ENCODE peak calls at places on chromosome 4, in four cellular contexts. P is GM12878, X is HepG2, S is K562. A is an unnamed sample.

GRCh38 chr4:140756292-140757219 is at the start of gene TBC1D9:
- DNase-seq in P (peak), X (peak), S (peak), A (peak)

GRCh38 chr4:156953951-156954350 is 17.6 kb downstream of the PDGFC start:
- DNase-seq in P (no peak), X (no peak), S (no peak), A (no peak)

GRCh38 chr4:40003986-40004385 is 26.3 kb upstream of the PDS5A start:
- DNase-seq in P (no peak), X (no peak), S (peak), A (no peak)

GRCh38 chr4:152709675-152710438 is 30.1 kb upstream of the TMEM154 start:
- DNase-seq in P (peak), X (no peak), S (no peak), A (peak)

GRCh38 chr4:176780995-176781738 is 11.6 kb downstream of the VEGFC start:
- DNase-seq in P (no peak), X (no peak), S (no peak), A (no peak)

GRCh38 chr4:150033937-150034336 is 44.3 kb upstream of the DCLK2 start:
- DNase-seq in P (no peak), X (no peak), S (no peak), A (no peak)

GRCh38 chr4:129092636-129093172 is 635 bp downstream of the SCLT1 start:
- DNase-seq in P (no peak), X (no peak), S (peak), A (no peak)

GRCh38 chr4:74738756-74739155 is 55.6 kb downstream of the BTC start:
- DNase-seq in P (no peak), X (no peak), S (no peak), A (no peak)

GRCh38 chr4:161936625-161937133 is 227.1 kb downstream of the FSTL5 start:
- DNase-seq in P (no peak), X (no peak), S (no peak), A (no peak)

GRCh38 chr4:121819216-121819980 is 4.3 kb downstream of the CCNA2 start:
- DNase-seq in P (no peak), X (no peak), S (no peak), A (no peak)

GRCh38 chr4:80362578-80363181 is 27.1 kb downstream of the CFAP299 start:
- DNase-seq in P (no peak), X (peak), S (peak), A (peak)

GRCh38 chr4:6423575-6423974 is 48.8 kb downstream of the PPP2R2C start:
- DNase-seq in P (peak), X (no peak), S (no peak), A (no peak)

GRCh38 chr4:147928400-147928799 is 196.5 kb downstream of the ARHGAP10 start:
- DNase-seq in P (no peak), X (no peak), S (no peak), A (no peak)

DNA sequence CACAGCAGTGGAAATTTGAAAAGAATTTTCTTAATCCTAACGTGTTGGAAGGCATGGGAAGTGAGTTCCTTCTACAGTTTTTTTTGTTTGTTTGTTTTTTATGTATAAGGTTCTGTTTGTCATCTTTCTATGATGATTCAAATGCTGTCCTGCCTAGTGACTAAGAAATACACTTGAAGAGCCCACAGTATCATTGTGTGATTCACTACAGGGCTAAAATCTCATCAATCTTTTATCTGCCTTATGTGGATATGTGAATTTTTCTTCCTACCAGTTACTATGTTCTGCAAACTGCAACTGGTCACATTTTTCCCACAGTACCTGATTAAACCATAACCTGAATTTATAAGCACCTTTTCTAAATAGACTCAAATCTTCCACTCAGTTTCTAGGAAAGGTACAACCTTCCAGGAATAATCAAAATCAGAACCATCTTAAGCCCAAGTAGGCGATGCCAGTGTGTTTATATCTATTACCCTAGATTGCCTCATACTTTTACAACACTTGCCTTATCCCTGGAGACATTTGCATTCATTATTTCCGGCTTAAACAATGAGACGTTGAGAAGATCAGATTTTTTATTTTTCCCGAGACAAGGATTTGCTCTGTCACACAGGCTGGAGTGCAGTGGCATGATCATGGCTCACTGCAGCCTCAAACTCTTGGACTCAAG is 214.6 kb upstream of the GALNT7 start:
- DNase-seq in P (no peak), X (no peak), S (no peak), A (no peak)
- TF ChIP-seq ATF2 in P (no peak), X (no peak), S (no peak), A (no peak)

GRCh38 chr4:151486166-151486565 is 77.2 kb downstream of the FHIP1A start:
- DNase-seq in P (no peak), X (no peak), S (no peak), A (no peak)
- TF ChIP-seq ATF2 in P (no peak), X (no peak), S (no peak), A (no peak)

GRCh38 chr4:89491731-89492235 is 184.2 kb upstream of the GPRIN3 start:
- DNase-seq in P (no peak), X (no peak), S (no peak), A (no peak)

GRCh38 chr4:89492476-89493110 is 185.0 kb upstream of the GPRIN3 start:
- DNase-seq in P (no peak), X (no peak), S (no peak), A (no peak)

GRCh38 chr4:89486042-89486441 is 178.4 kb upstream of the GPRIN3 start:
- DNase-seq in P (no peak), X (no peak), S (no peak), A (no peak)

GRCh38 chr4:89486673-89487072 is 179.1 kb upstream of the GPRIN3 start:
- DNase-seq in P (no peak), X (no peak), S (no peak), A (no peak)

DNA sequence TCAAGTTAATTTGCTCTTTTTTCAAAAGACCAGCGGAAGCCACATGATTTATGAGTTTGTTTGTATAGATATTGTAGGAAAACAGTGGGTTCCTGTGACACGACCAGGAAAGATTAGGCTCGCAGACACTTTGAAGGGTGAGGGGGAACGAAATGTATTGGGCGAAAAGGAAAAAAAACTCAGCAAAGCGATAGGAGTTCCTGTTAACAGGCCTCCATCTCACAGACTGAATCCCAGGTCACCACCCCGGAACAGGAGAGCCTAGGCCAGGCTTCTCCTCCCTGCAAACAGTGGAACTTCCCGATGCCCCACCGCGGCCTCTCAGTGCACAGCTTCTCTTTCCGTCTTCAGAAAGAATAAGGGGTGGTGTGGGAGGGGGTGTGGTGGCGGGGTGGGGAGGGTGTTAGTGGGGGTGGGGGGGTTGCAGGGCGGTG is 181.8 kb upstream of the GPRIN3 start:
- DNase-seq in P (no peak), X (no peak), S (peak), A (peak)
- TF ChIP-seq ATF2 in P (no peak), X (no peak), S (no peak), A (no peak)

GRCh38 chr4:44629280-44629866 is 22.1 kb downstream of the YIPF7 start:
- DNase-seq in P (peak), X (peak), S (peak), A (peak)
- TF ChIP-seq ATF2 in P (no peak), X (no peak), S (no peak), A (no peak)

GRCh38 chr4:1720163-1720983 is 750 bp downstream of the TMEM129 start:
- DNase-seq in P (no peak), X (no peak), S (peak), A (peak)

GRCh38 chr4:1721003-1721665 is at the start of the genes TACC3 and TMEM129:
- DNase-seq in P (peak), X (peak), S (peak), A (peak)

GRCh38 chr4:1721666-1722550 is 587 bp downstream of the TACC3 start:
- DNase-seq in P (no peak), X (no peak), S (no peak), A (no peak)

GRCh38 chr4:1723131-1723801 is 1.9 kb downstream of the TACC3 start:
- DNase-seq in P (no peak), X (no peak), S (no peak), A (no peak)

GRCh38 chr4:1722551-1723071 is 1.3 kb downstream of the TACC3 start:
- DNase-seq in P (no peak), X (no peak), S (no peak), A (no peak)
- TF ChIP-seq ATF2 in P (no peak), X (no peak), S (no peak), A (no peak)

DNA sequence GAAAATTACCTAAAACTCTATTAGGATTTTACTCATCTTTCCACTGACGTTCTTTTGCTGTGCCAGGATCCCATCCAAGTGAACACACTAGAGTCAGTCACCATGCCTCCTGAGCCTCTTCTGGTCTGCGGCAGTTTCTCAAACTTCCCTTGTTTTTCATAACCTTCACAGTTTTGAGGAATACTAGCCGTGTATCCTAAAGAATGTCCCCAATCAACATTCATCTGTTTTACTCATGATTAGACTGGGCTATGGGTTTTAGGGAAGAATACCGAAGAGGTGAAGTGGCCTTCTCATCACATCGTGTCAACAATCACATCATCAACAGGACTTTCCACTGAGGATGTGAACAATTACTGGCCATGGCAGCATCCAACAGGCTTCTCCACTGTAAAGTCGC is 4.8 kb downstream of the LRP2BP start:
- DNase-seq in P (no peak), X (no peak), S (no peak), A (no peak)
- TF ChIP-seq ATF2 in P (no peak), X (no peak), S (no peak), A (no peak)